ENCODE peak calls at places on chromosomes 13 and 19, in eight cellular contexts. P is cardiac muscle cell; X is NB4; J is astrocyte of the spinal cord; S is foreskin fibroblast; H is CD8-positive, alpha-beta T cell; Q is H9; Z is progenitor cell of endocrine pancreas. I is an unnamed sample.

GRCh38 chr19:13089139-13089856 is 13.4 kb downstream of the LYL1 start:
- DNase-seq in P (no peak), X (no peak), J (no peak), S (no peak), H (no peak), Q (peak; percentile 79), Z (no peak), I (no peak)

GRCh38 chr19:38691938-38692457 is 44.5 kb downstream of the ACTN4 start:
- DNase-seq in P (no peak), X (no peak), J (peak; percentile 93), S (peak; percentile 92), H (no peak), Q (no peak), Z (no peak), I (no peak)

GRCh38 chr19:2551172-2551863 is 75.4 kb downstream of the GADD45B start:
- DNase-seq in P (no peak), X (no peak), J (no peak), S (no peak), H (no peak), Q (no peak), Z (no peak), I (no peak)

GRCh38 chr19:32691952-32692726 is 518 bp downstream of the NUDT19 start:
- DNase-seq in P (no peak), X (peak; percentile 80), J (peak; percentile 62), S (peak; percentile 70), H (no peak), Q (peak; percentile 51), Z (no peak), I (peak; percentile 49)

GRCh38 chr19:18700501-18701249 is 17.2 kb downstream of the CRTC1 start:
- DNase-seq in P (peak; percentile 48), X (no peak), J (peak; percentile 45), S (peak; percentile 36), H (peak; percentile 47), Q (peak; percentile 73), Z (no peak), I (peak; percentile 63)

GRCh38 chr19:18097217-18097992 is at the start of gene MAST3:
- DNase-seq in P (peak; percentile 86), X (peak; percentile 87), J (peak; percentile 65), S (peak; percentile 76), H (peak; percentile 89), Q (peak; percentile 92), Z (peak; percentile 68), I (peak; percentile 92)

GRCh38 chr13:28716511-28716910 is 2.3 kb downstream of the SLC46A3 start:
- DNase-seq in P (no peak), X (no peak), J (peak; percentile 46), S (peak; percentile 85), H (no peak), Q (no peak), Z (no peak), I (no peak)

GRCh38 chr19:1154731-1155351 is 19.2 kb downstream of the SBNO2 start:
- DNase-seq in P (no peak), X (peak; percentile 85), J (peak; percentile 68), S (peak; percentile 88), H (no peak), Q (no peak), Z (no peak), I (no peak)

GRCh38 chr13:99980201-99981114 is 1.1 kb upstream of the ZIC2 start:
- DNase-seq in P (peak; percentile 85), X (peak; percentile 96), J (peak; percentile 88), S (peak; percentile 72), H (no peak), Q (peak; percentile 89), Z (peak; percentile 45), I (no peak)

GRCh38 chr13:77776704-77777103 is 79.2 kb downstream of the SLAIN1 start:
- DNase-seq in P (no peak), X (no peak), J (no peak), S (no peak), H (no peak), Q (no peak), Z (no peak), I (no peak)

GRCh38 chr13:66689628-66690027 is 540.5 kb downstream of the PCDH9 start:
- DNase-seq in P (no peak), X (no peak), J (peak; percentile 54), S (no peak), H (no peak), Q (no peak), Z (no peak), I (no peak)

GRCh38 chr19:2242092-2242537 is 5.5 kb downstream of the SF3A2 start:
- DNase-seq in P (no peak), X (no peak), J (no peak), S (no peak), H (no peak), Q (no peak), Z (no peak), I (no peak)

GRCh38 chr13:114108141-114108761 is 24.2 kb downstream of the RASA3 start:
- DNase-seq in P (no peak), X (no peak), J (no peak), S (no peak), H (no peak), Q (no peak), Z (no peak), I (peak; percentile 45)

GRCh38 chr13:46053162-46054012 is 841 bp upstream of the ZC3H13 start:
- DNase-seq in P (no peak), X (no peak), J (peak; percentile 2), S (no peak), H (no peak), Q (no peak), Z (no peak), I (no peak)

GRCh38 chr13:52001120-52001731 is 10.0 kb downstream of the ATP7B start:
- DNase-seq in P (peak; percentile 56), X (peak; percentile 70), J (peak; percentile 54), S (peak; percentile 12), H (no peak), Q (no peak), Z (no peak), I (no peak)

GRCh38 chr19:49106648-49107135 is 7.5 kb upstream of the LIN7B start:
- DNase-seq in P (peak; percentile 67), X (peak; percentile 70), J (peak; percentile 37), S (no peak), H (peak; percentile 42), Q (peak; percentile 81), Z (peak; percentile 48), I (peak; percentile 52)

GRCh38 chr13:46523972-46524737 is 28.8 kb upstream of the LRCH1 start:
- DNase-seq in P (no peak), X (peak; percentile 50), J (no peak), S (peak; percentile 41), H (no peak), Q (no peak), Z (no peak), I (no peak)

GRCh38 chr13:86155756-86156155 is 356.5 kb upstream of the SLITRK6 start:
- DNase-seq in P (no peak), X (no peak), J (no peak), S (no peak), H (no peak), Q (no peak), Z (no peak), I (no peak)

GRCh38 chr19:34667349-34668076 is 9.4 kb downstream of the SCGB2B2 start:
- DNase-seq in P (no peak), X (peak; percentile 52), J (peak; percentile 30), S (peak; percentile 4), H (no peak), Q (peak; percentile 53), Z (no peak), I (no peak)

GRCh38 chr19:13621413-13621812 is 115.1 kb upstream of the CACNA1A start:
- DNase-seq in P (no peak), X (peak; percentile 11), J (peak; percentile 95), S (peak; percentile 94), H (no peak), Q (peak; percentile 88), Z (no peak), I (no peak)

GRCh38 chr13:25886438-25887214 is 165.2 kb downstream of the SHISA2 start:
- DNase-seq in P (no peak), X (peak; percentile 72), J (peak; percentile 90), S (peak; percentile 8), H (no peak), Q (no peak), Z (no peak), I (no peak)
- TF ChIP-seq CTCF in P (no peak), X (no peak), J (no peak), S (no peak), H (no peak), Q (no peak), Z (no peak), I (no peak)

DNA sequence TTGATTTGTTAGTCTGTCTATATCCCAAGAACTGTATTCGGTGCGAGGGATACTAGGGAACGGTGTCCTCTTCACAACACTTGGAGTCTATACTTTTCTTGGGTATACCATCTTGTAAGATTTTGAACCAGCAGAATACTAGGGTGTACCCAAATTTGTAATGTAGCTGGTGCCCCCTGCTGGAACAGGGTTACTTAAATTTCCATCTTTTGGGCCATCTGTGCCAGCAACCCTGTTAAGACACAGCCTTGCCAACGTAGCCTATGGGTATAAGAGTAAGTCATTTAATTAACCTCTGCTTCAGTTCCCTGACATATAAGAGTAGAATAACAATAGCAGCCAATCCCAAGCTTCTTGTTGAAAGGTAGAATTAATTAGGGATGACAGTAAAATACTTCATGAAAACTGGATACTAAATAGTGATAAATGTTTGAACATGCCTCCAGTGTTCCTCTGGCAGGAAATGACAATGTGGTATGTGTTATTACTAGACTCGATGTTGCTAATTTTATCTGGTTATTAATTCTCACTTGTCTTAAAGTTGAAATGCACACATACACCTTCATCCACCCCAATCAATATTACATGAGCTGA is 607.6 kb downstream of the FGF9 start:
- DNase-seq in P (peak; percentile 57), X (peak; percentile 62), J (no peak), S (no peak), H (peak; percentile 54), Q (peak; percentile 49), Z (peak; percentile 16), I (peak; percentile 41)
- TF ChIP-seq CTCF in P (peak; percentile 5), X (peak; percentile 57), J (no peak), S (peak; percentile 17), H (peak; percentile 44), Q (peak; percentile 69), Z (peak; percentile 62), I (peak; percentile 58)

GRCh38 chr13:111050539-111050879 is 64.6 kb upstream of the ARHGEF7 start:
- DNase-seq in P (no peak), X (no peak), J (no peak), S (no peak), H (no peak), Q (no peak), Z (no peak), I (no peak)

GRCh38 chr13:111051656-111052232 is 63.4 kb upstream of the ARHGEF7 start:
- DNase-seq in P (no peak), X (no peak), J (no peak), S (no peak), H (no peak), Q (no peak), Z (no peak), I (no peak)

GRCh38 chr13:111051041-111051440 is 64.1 kb upstream of the ARHGEF7 start:
- DNase-seq in P (no peak), X (no peak), J (no peak), S (no peak), H (no peak), Q (no peak), Z (no peak), I (no peak)

GRCh38 chr13:111048387-111048786 is 66.7 kb upstream of the ARHGEF7 start:
- DNase-seq in P (no peak), X (no peak), J (no peak), S (no peak), H (no peak), Q (no peak), Z (no peak), I (no peak)

GRCh38 chr13:111049791-111050538 is 65.1 kb upstream of the ARHGEF7 start:
- DNase-seq in P (peak; percentile 11), X (peak; percentile 28), J (peak; percentile 29), S (no peak), H (no peak), Q (no peak), Z (no peak), I (no peak)
- TF ChIP-seq CTCF in P (peak; percentile 51), X (peak; percentile 32), J (peak; percentile 52), S (peak; percentile 41), H (no peak), Q (peak; percentile 68), Z (peak; percentile 56), I (no peak)

GRCh38 chr19:41937976-41938375 is 9.7 kb upstream of the ERFL start:
- DNase-seq in P (no peak), X (no peak), J (no peak), S (no peak), H (no peak), Q (no peak), Z (no peak), I (no peak)
- TF ChIP-seq CTCF in P (no peak), X (no peak), J (no peak), S (no peak), H (no peak), Q (peak; percentile 41), Z (no peak), I (no peak)

I was measured in natural killer cell.